ENCODE peak calls at places on chromosomes 4 and X, in eight cellular contexts. M, P, R, E, Z, Y, I and L are unnamed samples.

GRCh38 chr4:140109626-140110213 is 44.3 kb downstream of the MAML3 start:
- DNase-seq in M (no peak), R (no peak), Z (no peak), Y (no peak), I (no peak), E (no peak), P (no peak), L (no peak)

GRCh38 chr4:155960522-155960921 is 6.9 kb upstream of the CTSO start:
- DNase-seq in E (no peak), Y (no peak), M (no peak), Z (no peak), P (no peak), R (no peak), I (no peak), L (no peak)

GRCh38 chr4:66590488-66591215 is 920.4 kb upstream of the EPHA5 start:
- DNase-seq in R (no peak), Z (no peak), Y (no peak), I (no peak), M (no peak), E (no peak), P (no peak), L (no peak)

GRCh38 chr4:49036528-49036927 is 50.5 kb downstream of the CWH43 start:
- DNase-seq in M (no peak), E (no peak), Y (no peak), P (no peak), I (no peak), R (no peak), Z (no peak), L (no peak)

GRCh38 chr4:126595643-126596042 is 1037.1 kb upstream of the INTU start:
- DNase-seq in I (no peak), E (no peak), Z (no peak), M (no peak), P (no peak), Y (no peak), R (no peak), L (no peak)

GRCh38 chrX:56600141-56600540 is 36.7 kb downstream of the UBQLN2 start:
- DNase-seq in I (no peak), M (no peak), Y (no peak), P (no peak), R (no peak), Z (no peak), E (no peak), L (no peak)

GRCh38 chr4:100483796-100484195 is 34.0 kb downstream of the EMCN start:
- DNase-seq in I (no peak), M (no peak), Y (no peak), P (no peak), E (no peak), R (no peak), Z (no peak), L (no peak)

GRCh38 chr4:133186845-133187244 is 37.8 kb downstream of the PCDH10 start:
- DNase-seq in Z (no peak), Y (no peak), E (no peak), P (no peak), I (no peak), R (no peak), M (no peak), L (no peak)

GRCh38 chr4:169640261-169640880 is 20.0 kb downstream of the CLCN3 start:
- DNase-seq in Z (no peak), R (no peak), I (no peak), P (no peak), M (no peak), E (no peak), Y (no peak), L (no peak)

GRCh38 chrX:109732319-109732779 is 708 bp downstream of the ACSL4 start:
- DNase-seq in R (no peak), M (no peak), P (peak), I (no peak), E (peak), Y (peak), Z (peak), L (no peak)

GRCh38 chrX:104189862-104190261 is 23.6 kb downstream of the FAM199X start:
- DNase-seq in Z (no peak), R (no peak), E (no peak), P (no peak), M (no peak), Y (no peak), I (no peak), L (no peak)

GRCh38 chr4:95215991-95216605 is 332.7 kb downstream of the UNC5C start:
- DNase-seq in M (no peak), E (no peak), Z (no peak), I (no peak), P (no peak), Y (no peak), R (no peak), L (no peak)

GRCh38 chr4:11532138-11532537 is 103.4 kb upstream of the HS3ST1 start:
- DNase-seq in I (no peak), Y (no peak), Z (no peak), P (no peak), M (no peak), E (no peak), R (no peak), L (no peak)

GRCh38 chrX:69424161-69424560 is 80.0 kb upstream of the NALF2 start:
- DNase-seq in I (no peak), E (no peak), P (peak), Z (no peak), M (no peak), Y (no peak), R (no peak), L (no peak)

GRCh38 chrX:100677616-100678181 is 33.7 kb downstream of the SRPX2 start:
- DNase-seq in E (no peak), Z (no peak), I (no peak), M (no peak), R (no peak), Y (no peak), P (no peak), L (no peak)

GRCh38 chrX:12814434-12814833 is 23.2 kb downstream of the PRPS2 start:
- DNase-seq in R (peak), P (peak), I (peak), Y (peak), Z (no peak), E (peak), M (no peak), L (no peak)

GRCh38 chr4:85751907-85752306 is 277.0 kb downstream of the ARHGAP24 start:
- DNase-seq in M (no peak), I (no peak), Z (no peak), R (no peak), P (no peak), Y (no peak), E (no peak), L (no peak)

GRCh38 chr4:140935259-140935658 is 179.1 kb upstream of the TBC1D9 start:
- DNase-seq in Z (no peak), I (no peak), R (no peak), M (no peak), P (no peak), Y (no peak), E (no peak), L (no peak)

GRCh38 chr4:85774000-85774399 is 299.1 kb downstream of the ARHGAP24 start:
- DNase-seq in Z (no peak), I (no peak), E (no peak), R (no peak), Y (no peak), M (no peak), P (no peak), L (no peak)

GRCh38 chr4:6873792-6874461 is 35.7 kb upstream of the TBC1D14 start:
- DNase-seq in M (peak), I (peak), P (peak), R (peak), Z (peak), E (peak), Y (peak), L (peak)